ENCODE peak calls at places on chromosomes 3 and 15, in seven cellular contexts. J, B, F, A, I, R and S are unnamed samples.

GRCh38 chr3:163159306-163159705 is 1662.7 kb downstream of the OTOL1 start:
- DNase-seq in J (no peak), B (no peak), F (no peak), A (no peak), I (no peak), R (no peak), S (no peak)

GRCh38 chr15:63094495-63094931 is 27.1 kb upstream of the LACTB start:
- DNase-seq in J (no peak), B (no peak), F (no peak), A (no peak), I (peak), R (no peak), S (no peak)

GRCh38 chr15:80127911-80128310 is 24.9 kb upstream of the FAH start:
- DNase-seq in J (no peak), B (no peak), F (no peak), A (no peak), I (no peak), R (no peak), S (no peak)

GRCh38 chr15:33160581-33161165 is 33.8 kb downstream of the FMN1 start:
- DNase-seq in J (no peak), B (no peak), F (no peak), A (no peak), I (no peak), R (peak), S (no peak)

GRCh38 chr3:59245879-59246501 is 196.2 kb upstream of the CFAP20DC start:
- DNase-seq in J (no peak), B (no peak), F (no peak), A (no peak), I (no peak), R (no peak), S (no peak)

GRCh38 chr3:46690798-46691197 is 2.7 kb downstream of the ALS2CL start:
- DNase-seq in J (no peak), B (no peak), F (no peak), A (no peak), I (no peak), R (no peak), S (no peak)

GRCh38 chr3:136366289-136366688 is 116.1 kb downstream of the PCCB start:
- DNase-seq in J (no peak), B (no peak), F (no peak), A (no peak), I (no peak), R (no peak), S (no peak)

GRCh38 chr3:42635111-42635510 is 18.4 kb upstream of the ZBTB47 start:
- DNase-seq in J (no peak), B (no peak), F (no peak), A (no peak), I (no peak), R (no peak), S (no peak)

GRCh38 chr3:40718209-40718608 is 193.4 kb downstream of the ZNF621 start:
- DNase-seq in J (no peak), B (no peak), F (no peak), A (no peak), I (no peak), R (no peak), S (no peak)

GRCh38 chr15:67792250-67792942 is 32.9 kb upstream of the SKOR1 start:
- DNase-seq in J (no peak), B (no peak), F (no peak), A (no peak), I (no peak), R (no peak), S (no peak)

GRCh38 chr15:64507293-64507802 is 47.0 kb downstream of the ZNF609 start:
- DNase-seq in J (peak), B (peak), F (peak), A (no peak), I (peak), R (peak), S (peak)

GRCh38 chr3:126983653-126984390 is 907 bp downstream of the PLXNA1 start:
- DNase-seq in J (peak), B (peak), F (no peak), A (peak), I (no peak), R (peak), S (no peak)

GRCh38 chr3:12658593-12659058 is 5.3 kb downstream of the RAF1 start:
- DNase-seq in J (no peak), B (no peak), F (no peak), A (no peak), I (no peak), R (no peak), S (no peak)

GRCh38 chr3:42505849-42506410 is 3.5 kb downstream of the VIPR1 start:
- DNase-seq in J (no peak), B (no peak), F (no peak), A (peak), I (no peak), R (no peak), S (no peak)

GRCh38 chr3:136250226-136250861 is at the start of gene PCCB:
- DNase-seq in J (peak), B (peak), F (peak), A (peak), I (peak), R (peak), S (peak)

GRCh38 chr15:35477853-35478252 is 68.1 kb downstream of the DPH6 start:
- DNase-seq in J (no peak), B (no peak), F (no peak), A (no peak), I (no peak), R (peak), S (no peak)

GRCh38 chr3:160691151-160691550 is 14.2 kb downstream of the ARL14 start:
- DNase-seq in J (no peak), B (no peak), F (no peak), A (no peak), I (no peak), R (no peak), S (no peak)

GRCh38 chr3:76267991-76268390 is 482.6 kb upstream of the ZNF717 start:
- DNase-seq in J (no peak), B (no peak), F (no peak), A (no peak), I (no peak), R (no peak), S (no peak)

GRCh38 chr15:52019394-52020252 is 604 bp downstream of the MAPK6 start:
- DNase-seq in J (peak), B (peak), F (no peak), A (peak), I (peak), R (peak), S (peak)

GRCh38 chr3:13379191-13379830 is 40.8 kb downstream of the NUP210 start:
- DNase-seq in J (no peak), B (no peak), F (no peak), A (no peak), I (no peak), R (no peak), S (no peak)

GRCh38 chr15:29568840-29569532 is 253.3 kb downstream of the TJP1 start:
- DNase-seq in J (no peak), B (no peak), F (no peak), A (no peak), I (peak), R (peak), S (no peak)

GRCh38 chr3:2656806-2657205 is 453.4 kb downstream of the IL5RA start:
- DNase-seq in J (no peak), B (no peak), F (no peak), A (no peak), I (no peak), R (no peak), S (no peak)

GRCh38 chr3:148962513-148962912 is 28.8 kb upstream of the GYG1 start:
- DNase-seq in J (peak), B (no peak), F (no peak), A (peak), I (peak), R (no peak), S (no peak)

GRCh38 chr15:93209690-93210425 is 120.8 kb upstream of the RGMA start:
- DNase-seq in J (no peak), B (no peak), F (no peak), A (peak), I (no peak), R (no peak), S (no peak)

GRCh38 chr3:171435143-171435542 is 25.1 kb downstream of the TNIK start:
- DNase-seq in J (no peak), B (no peak), F (no peak), A (no peak), I (no peak), R (no peak), S (no peak)

GRCh38 chr3:3227670-3228069 is 48.2 kb upstream of the CRBN start:
- DNase-seq in J (no peak), B (no peak), F (no peak), A (no peak), I (no peak), R (no peak), S (no peak)

GRCh38 chr3:13019243-13019701 is 54.0 kb downstream of the IQSEC1 start:
- DNase-seq in J (peak), B (no peak), F (no peak), A (peak), I (no peak), R (peak), S (no peak)

GRCh38 chr3:109806929-109807328 is 469.6 kb upstream of the DPPA4 start:
- DNase-seq in J (peak), B (no peak), F (no peak), A (no peak), I (peak), R (no peak), S (no peak)

GRCh38 chr3:126926684-126927404 is 56.1 kb upstream of the PLXNA1 start:
- DNase-seq in J (peak), B (no peak), F (no peak), A (no peak), I (no peak), R (no peak), S (no peak)

GRCh38 chr3:119647177-119647576 is 13.2 kb downstream of the POPDC2 start:
- DNase-seq in J (no peak), B (no peak), F (no peak), A (no peak), I (no peak), R (no peak), S (no peak)

GRCh38 chr3:128195369-128195768 is 42.1 kb downstream of the EEFSEC start:
- DNase-seq in J (no peak), B (no peak), F (no peak), A (no peak), I (no peak), R (peak), S (no peak)

GRCh38 chr3:128195802-128196201 is 42.5 kb downstream of the EEFSEC start:
- DNase-seq in J (no peak), B (no peak), F (no peak), A (no peak), I (no peak), R (no peak), S (no peak)

GRCh38 chr3:128198313-128198712 is 45.0 kb downstream of the EEFSEC start:
- DNase-seq in J (no peak), B (no peak), F (no peak), A (no peak), I (peak), R (no peak), S (no peak)

GRCh38 chr3:128196645-128197044 is 43.4 kb downstream of the EEFSEC start:
- DNase-seq in J (no peak), B (no peak), F (no peak), A (no peak), I (no peak), R (no peak), S (no peak)

DNA sequence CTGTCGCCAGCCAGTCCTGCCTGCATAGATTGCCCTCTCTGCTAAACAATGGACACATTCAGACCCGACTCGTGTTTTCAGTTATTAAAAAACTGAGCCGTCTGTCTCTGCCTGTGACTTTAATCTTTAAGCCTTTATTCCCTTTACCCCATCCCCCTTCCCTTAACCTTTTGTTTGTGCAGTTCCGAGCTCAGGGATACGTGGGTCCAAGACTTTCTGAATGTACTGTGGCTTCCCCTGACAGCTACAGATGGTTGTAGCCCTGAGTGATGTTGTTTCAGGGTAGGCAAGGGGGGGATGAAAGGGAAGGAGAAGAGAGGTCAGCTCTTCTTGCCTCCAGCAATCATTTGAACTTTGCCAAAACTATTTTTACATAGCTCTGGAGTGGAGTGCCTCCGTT is 44.6 kb downstream of the EEFSEC start:
- DNase-seq in J (no peak), B (no peak), F (no peak), A (no peak), I (peak), R (no peak), S (no peak)
- TF ChIP-seq TAF1 in J (no peak), B (no peak), F (no peak), A (no peak), I (no peak), R (no peak), S (no peak)

GRCh38 chr3:56823421-56823926 is 21.7 kb upstream of the ARHGEF3 start:
- DNase-seq in J (no peak), B (no peak), F (no peak), A (no peak), I (no peak), R (no peak), S (no peak)

GRCh38 chr3:56819016-56819809 is 17.5 kb upstream of the ARHGEF3 start:
- DNase-seq in J (no peak), B (no peak), F (no peak), A (no peak), I (peak), R (no peak), S (no peak)

GRCh38 chr3:56823984-56824703 is 22.4 kb upstream of the ARHGEF3 start:
- DNase-seq in J (no peak), B (no peak), F (no peak), A (no peak), I (no peak), R (no peak), S (no peak)

GRCh38 chr3:56825579-56826438 is 24.1 kb upstream of the ARHGEF3 start:
- DNase-seq in J (no peak), B (no peak), F (no peak), A (no peak), I (no peak), R (no peak), S (no peak)

GRCh38 chr3:56822501-56822900 is 20.8 kb upstream of the ARHGEF3 start:
- DNase-seq in J (no peak), B (no peak), F (no peak), A (no peak), I (no peak), R (no peak), S (no peak)
- TF ChIP-seq POLR2AphosphoS5 in J (no peak), B (no peak), F (no peak), A (no peak), I (no peak), R (no peak), S (no peak)

GRCh38 chr3:72062017-72062416 is 277.1 kb upstream of the PROK2 start:
- DNase-seq in J (no peak), B (no peak), F (no peak), A (no peak), I (no peak), R (no peak), S (no peak)

GRCh38 chr3:72054976-72055375 is 270.0 kb upstream of the PROK2 start:
- DNase-seq in J (no peak), B (no peak), F (no peak), A (no peak), I (peak), R (no peak), S (no peak)

GRCh38 chr3:72055436-72055835 is 270.5 kb upstream of the PROK2 start:
- DNase-seq in J (no peak), B (no peak), F (no peak), A (no peak), I (no peak), R (no peak), S (no peak)

GRCh38 chr3:72060447-72061034 is 275.6 kb upstream of the PROK2 start:
- DNase-seq in J (no peak), B (no peak), F (no peak), A (no peak), I (no peak), R (no peak), S (no peak)

DNA sequence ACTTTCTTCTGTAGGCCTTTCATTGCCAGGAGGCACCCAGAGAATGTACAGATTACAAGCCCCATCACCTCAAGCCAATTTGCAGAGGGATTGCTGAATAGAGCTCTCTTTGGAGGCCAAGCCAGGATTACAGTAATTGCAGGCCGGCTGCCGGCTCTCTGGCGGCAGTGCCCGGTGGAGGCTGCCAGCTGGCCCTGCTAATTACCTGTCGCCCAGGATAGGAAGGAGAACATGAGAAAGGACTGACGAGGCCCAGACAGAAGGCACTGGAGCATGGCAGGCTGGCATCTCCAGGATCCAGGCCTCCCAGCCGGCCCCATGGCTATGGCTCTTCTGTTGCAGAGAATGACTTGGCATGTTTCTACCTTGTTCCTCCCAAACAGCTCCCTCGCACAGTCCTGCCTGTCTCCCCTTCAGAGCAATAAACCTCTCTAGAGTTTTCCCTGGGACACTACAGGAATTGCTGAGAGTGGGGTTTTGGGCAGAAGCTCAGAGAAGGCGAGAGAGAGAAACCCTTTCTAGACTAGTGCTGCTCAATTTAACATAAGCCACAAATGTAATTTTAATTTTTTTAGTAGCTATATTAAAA is 273.6 kb upstream of the PROK2 start:
- DNase-seq in J (no peak), B (no peak), F (no peak), A (no peak), I (no peak), R (peak), S (no peak)
- TF ChIP-seq TAF1 in J (no peak), B (no peak), F (no peak), A (no peak), I (no peak), R (no peak), S (no peak)

GRCh38 chr3:39414421-39414907 is 7.9 kb downstream of the RPSA start:
- DNase-seq in J (peak), B (no peak), F (no peak), A (peak), I (no peak), R (no peak), S (no peak)
- TF ChIP-seq POLR2AphosphoS5 in J (peak), B (peak), F (no peak), A (peak), I (peak), R (peak), S (peak)

GRCh38 chr3:125186261-125186770 is 26.2 kb downstream of the SLC12A8 start:
- DNase-seq in J (peak), B (no peak), F (no peak), A (peak), I (no peak), R (peak), S (no peak)
- TF ChIP-seq TAF1 in J (no peak), B (no peak), F (no peak), A (no peak), I (no peak), R (no peak), S (no peak)

GRCh38 chr3:9028134-9028533 is 64.9 kb upstream of the RAD18 start:
- DNase-seq in J (no peak), B (no peak), F (no peak), A (no peak), I (no peak), R (peak), S (no peak)
- TF ChIP-seq POLR2AphosphoS5 in J (no peak), B (no peak), F (no peak), A (no peak), I (no peak), R (no peak), S (no peak)

GRCh38 chr3:32951410-32951811 is at the start of gene CCR4:
- DNase-seq in J (peak), B (no peak), F (no peak), A (peak), I (no peak), R (no peak), S (no peak)
- TF ChIP-seq TAF1 in J (no peak), B (no peak), F (no peak), A (no peak), I (no peak), R (no peak), S (no peak)

DNA sequence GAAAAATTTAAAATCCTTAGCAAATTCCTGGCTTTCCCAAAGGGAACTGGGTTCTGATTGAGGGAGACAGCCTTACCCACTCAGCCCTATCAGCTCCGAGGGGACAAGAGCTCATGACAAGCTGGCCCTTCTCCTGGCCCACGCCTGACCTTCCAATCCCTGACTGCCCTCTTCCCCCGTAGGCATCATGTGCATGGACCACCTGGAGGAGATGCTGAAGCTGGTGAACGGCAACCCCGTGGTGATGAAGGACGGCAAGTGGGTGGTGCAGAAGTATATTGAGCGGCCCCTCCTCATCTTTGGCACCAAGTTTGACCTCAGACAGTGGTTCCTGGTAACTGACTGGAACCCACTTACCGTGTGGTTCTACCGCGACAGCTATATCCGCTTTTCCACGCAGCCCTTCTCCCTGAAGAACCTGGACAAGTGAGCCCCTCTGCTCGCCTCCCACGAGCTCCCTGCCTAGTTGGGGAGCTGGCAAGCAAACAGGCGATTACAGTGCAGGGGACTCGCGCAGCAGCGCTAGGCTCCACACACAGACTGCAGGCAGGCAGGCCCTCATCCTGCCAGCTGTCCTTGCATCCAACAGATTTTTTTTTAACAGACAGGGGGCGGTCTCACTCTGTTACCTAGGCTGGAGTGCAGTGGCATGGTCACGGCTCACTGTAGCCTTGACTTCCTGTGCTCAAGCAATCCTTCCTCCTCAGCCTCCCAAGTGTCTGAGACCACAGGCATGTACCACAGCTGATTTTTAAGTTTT is 16.8 kb downstream of the RPUSD3 start:
- DNase-seq in J (no peak), B (no peak), F (no peak), A (peak), I (peak), R (peak), S (no peak)
- TF ChIP-seq POLR2AphosphoS5 in J (no peak), B (no peak), F (no peak), A (peak), I (no peak), R (no peak), S (no peak)